ENCODE peak calls at places on chromosomes 13 and 19, in nine cellular contexts. F is fibroblast of lung, R is HepG2, I is adipocyte, X is MM.1S, G is endodermal cell, C is colonic mucosa, H is mesendoderm, L is NT2/D1. P is an unnamed sample.

GRCh38 chr13:99041788-99042187 is 63.9 kb upstream of the DOCK9 start:
- DNase-seq in I (no peak), R (no peak), X (no peak), G (no peak), L (no peak), F (no peak), H (no peak), C (no peak), P (no peak)

GRCh38 chr19:51531349-51532315 is at the start of gene SIGLEC6:
- DNase-seq in F (no peak), L (no peak), C (peak), H (no peak), I (no peak), G (peak), X (no peak), R (no peak), P (no peak)

GRCh38 chr13:78826936-78827335 is 168.0 kb upstream of the OBI1 start:
- DNase-seq in R (no peak), C (no peak), X (no peak), H (peak), F (no peak), I (no peak), G (no peak), L (no peak), P (no peak)

GRCh38 chr13:26325876-26326275 is 71.9 kb downstream of the CDK8 start:
- DNase-seq in C (no peak), F (peak), X (no peak), L (no peak), H (no peak), G (no peak), R (no peak), I (no peak), P (no peak)

GRCh38 chr19:19120308-19121156 is 17.7 kb downstream of the TMEM161A start:
- DNase-seq in G (peak), H (peak), L (peak), F (peak), I (no peak), C (peak), X (no peak), R (peak), P (peak)

GRCh38 chr19:54207908-54208783 is 7.5 kb downstream of the RPS9 start:
- DNase-seq in X (no peak), H (peak), C (peak), R (peak), I (peak), L (no peak), F (peak), G (peak), P (peak)

GRCh38 chr19:11737964-11738745 is 591 bp downstream of the ZNF823 start:
- DNase-seq in L (no peak), R (peak), C (peak), I (peak), F (peak), H (peak), X (peak), G (peak), P (peak)

GRCh38 chr13:39364797-39365468 is 238.1 kb downstream of the LHFPL6 start:
- DNase-seq in X (no peak), H (peak), C (no peak), R (peak), L (no peak), F (peak), G (no peak), I (peak), P (no peak)

GRCh38 chr19:13984875-13985741 is 21.0 kb downstream of the RFX1 start:
- DNase-seq in I (no peak), F (no peak), L (no peak), R (peak), C (no peak), X (no peak), G (no peak), H (no peak), P (no peak)

GRCh38 chr13:97367016-97367415 is 67.0 kb upstream of the RAP2A start:
- DNase-seq in C (no peak), X (no peak), G (no peak), L (no peak), R (no peak), I (no peak), F (peak), H (peak), P (no peak)

GRCh38 chr13:40152145-40152544 is 496.7 kb downstream of the COG6 start:
- DNase-seq in R (no peak), L (no peak), G (no peak), F (peak), X (no peak), I (no peak), H (no peak), C (no peak), P (peak)

GRCh38 chr19:32041681-32042292 is 303.6 kb upstream of the ZNF507 start:
- DNase-seq in H (peak), L (peak), X (peak), C (peak), G (peak), R (peak), F (peak), I (peak), P (no peak)

GRCh38 chr19:7346488-7346971 is 2.2 kb upstream of the ARHGEF18 start:
- DNase-seq in X (no peak), R (peak), F (no peak), C (no peak), G (no peak), I (no peak), L (no peak), H (no peak), P (no peak)

GRCh38 chr13:109979186-109979585 is 192.8 kb upstream of the IRS2 start:
- DNase-seq in X (no peak), H (peak), L (no peak), I (no peak), R (no peak), G (peak), F (no peak), C (no peak), P (no peak)

GRCh38 chr13:50126378-50127016 is 111.3 kb downstream of the KCNRG start:
- DNase-seq in F (peak), X (peak), R (peak), H (peak), G (no peak), I (peak), C (peak), L (no peak), P (peak)

GRCh38 chr19:51458051-51458645 is at the start of gene SIGLEC8:
- DNase-seq in H (no peak), I (no peak), L (no peak), C (no peak), R (no peak), G (no peak), F (no peak), X (no peak), P (no peak)

GRCh38 chr13:109465151-109465550 is 321.2 kb downstream of the IRS2 start:
- DNase-seq in F (no peak), R (no peak), G (no peak), C (no peak), X (no peak), L (no peak), I (peak), H (no peak), P (no peak)

GRCh38 chr19:1483067-1483978 is 4.3 kb upstream of the C19orf25 start:
- DNase-seq in H (no peak), G (no peak), X (no peak), R (no peak), F (no peak), I (no peak), C (no peak), L (no peak), P (no peak)

GRCh38 chr19:16385296-16385695 is 60.7 kb downstream of the KLF2 start:
- DNase-seq in I (no peak), X (no peak), H (no peak), G (no peak), L (no peak), R (no peak), F (no peak), C (no peak), P (no peak)

GRCh38 chr13:33992891-33993336 is 175.0 kb downstream of the RFC3 start:
- DNase-seq in H (no peak), G (no peak), R (peak), X (no peak), F (no peak), I (peak), L (no peak), C (no peak), P (no peak)

GRCh38 chr13:32894589-32895001 is 121.6 kb upstream of the KL start:
- DNase-seq in C (no peak), H (no peak), R (no peak), X (no peak), G (no peak), L (no peak), F (peak), I (peak), P (no peak)

GRCh38 chr13:76297331-76297730 is 588.9 kb downstream of the KCTD12 start:
- DNase-seq in I (no peak), R (no peak), F (no peak), X (no peak), L (no peak), C (no peak), G (no peak), H (no peak), P (no peak)

GRCh38 chr19:50326101-50326664 is 3.0 kb downstream of the KCNC3 start:
- DNase-seq in L (no peak), H (no peak), X (no peak), R (no peak), C (no peak), I (no peak), G (no peak), F (no peak), P (no peak)

GRCh38 chr19:29663861-29664752 is 1.2 kb upstream of the PLEKHF1 start:
- DNase-seq in I (peak), H (peak), L (no peak), C (no peak), G (no peak), R (no peak), X (no peak), F (peak), P (no peak)

GRCh38 chr13:102675115-102675514 is 19.7 kb downstream of the METTL21C start:
- DNase-seq in C (no peak), R (no peak), F (no peak), H (no peak), L (no peak), G (no peak), X (no peak), I (no peak), P (no peak)

GRCh38 chr13:53694814-53695533 is 666.4 kb downstream of the OLFM4 start:
- DNase-seq in I (no peak), L (no peak), H (peak), X (no peak), F (no peak), R (no peak), C (no peak), G (peak), P (no peak)

GRCh38 chr19:13652810-13653590 is 111.3 kb upstream of the MRI1 start:
- DNase-seq in C (no peak), R (no peak), G (no peak), F (no peak), I (no peak), H (no peak), L (peak), X (no peak), P (no peak)

GRCh38 chr13:94595006-94595942 is 678 bp downstream of the TGDS start:
- DNase-seq in F (peak), R (no peak), X (peak), L (no peak), H (peak), I (peak), G (peak), C (peak), P (peak)

GRCh38 chr19:54133312-54133956 is 4.1 kb upstream of the CNOT3 start:
- DNase-seq in I (no peak), F (peak), H (peak), R (peak), X (peak), L (no peak), C (no peak), G (peak), P (peak)

GRCh38 chr19:9570255-9570654 is 14.0 kb downstream of the ZNF121 start:
- DNase-seq in X (no peak), F (no peak), H (no peak), C (no peak), L (no peak), I (no peak), R (peak), G (no peak), P (no peak)

GRCh38 chr19:9565900-9566705 is 18.2 kb downstream of the ZNF121 start:
- DNase-seq in C (no peak), H (peak), L (no peak), G (no peak), R (no peak), F (peak), I (no peak), X (no peak), P (no peak)

GRCh38 chr19:9566729-9567128 is 17.6 kb downstream of the ZNF121 start:
- DNase-seq in X (no peak), G (no peak), F (no peak), C (no peak), R (no peak), I (no peak), L (no peak), H (no peak), P (no peak)
- H3K9ac ChIP-seq in X (no peak), G (no peak), F (no peak), C (no peak), R (no peak), I (no peak), L (no peak), H (no peak), P (no peak)

GRCh38 chr19:38698225-38699026 is 45.8 kb downstream of the CAPN12 start:
- DNase-seq in L (no peak), R (no peak), H (no peak), X (no peak), C (no peak), G (no peak), F (no peak), I (no peak), P (no peak)
- H3K9ac ChIP-seq in L (no peak), R (no peak), H (no peak), X (no peak), C (no peak), G (no peak), F (no peak), I (no peak), P (no peak)

GRCh38 chr19:40054632-40055031 is 1.4 kb downstream of the ZNF780B start:
- DNase-seq in I (no peak), L (no peak), C (no peak), R (no peak), G (no peak), F (no peak), H (no peak), X (no peak), P (no peak)
- H3K9ac ChIP-seq in I (no peak), L (no peak), C (no peak), R (peak), G (no peak), F (no peak), H (no peak), X (no peak), P (no peak)

GRCh38 chr19:3251229-3251628 is 26.8 kb downstream of the CELF5 start:
- DNase-seq in C (no peak), G (no peak), X (no peak), R (no peak), L (no peak), H (no peak), F (no peak), I (no peak), P (no peak)

GRCh38 chr19:3250675-3251074 is 26.2 kb downstream of the CELF5 start:
- DNase-seq in X (no peak), C (peak), G (peak), I (peak), F (no peak), H (peak), R (peak), L (no peak), P (no peak)

GRCh38 chr19:3245050-3245449 is 20.6 kb downstream of the CELF5 start:
- DNase-seq in L (no peak), X (no peak), C (no peak), G (no peak), R (no peak), F (no peak), I (no peak), H (no peak), P (no peak)

GRCh38 chr19:3249408-3249807 is 24.9 kb downstream of the CELF5 start:
- DNase-seq in I (no peak), C (no peak), L (no peak), R (peak), F (no peak), H (peak), X (no peak), G (peak), P (no peak)

DNA sequence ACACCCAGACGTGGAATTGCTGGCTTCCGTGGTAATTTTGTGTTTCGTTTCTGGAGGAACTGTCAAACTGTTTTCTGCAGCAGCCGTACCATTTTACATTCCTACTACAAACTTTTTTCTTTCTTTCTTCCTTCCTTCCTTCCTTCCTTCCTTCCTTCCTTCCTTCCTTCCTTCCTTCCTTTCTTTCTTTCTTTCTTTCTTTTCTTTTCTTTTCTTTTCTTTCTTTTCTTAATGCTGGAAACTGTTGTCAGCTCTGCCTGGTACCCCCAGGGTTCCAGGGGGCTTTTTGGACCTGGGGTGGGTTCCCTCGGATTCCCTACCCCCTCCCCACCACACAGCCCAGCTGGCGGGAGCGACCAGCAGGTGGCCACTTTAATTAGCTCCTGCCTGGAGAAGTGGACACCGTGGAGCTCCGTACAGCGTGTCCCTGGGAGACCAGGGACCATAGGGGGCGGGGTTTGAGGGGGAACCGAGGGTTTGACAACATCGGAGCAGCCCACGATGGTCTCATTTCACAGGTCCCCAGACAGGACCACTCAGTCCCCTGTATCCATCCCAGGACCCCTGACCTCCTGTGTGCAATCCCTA is 24.4 kb downstream of the CELF5 start:
- DNase-seq in F (no peak), C (no peak), I (no peak), X (no peak), R (no peak), L (no peak), H (no peak), G (no peak), P (no peak)
- H3K9ac ChIP-seq in F (no peak), C (no peak), I (no peak), X (no peak), R (no peak), L (no peak), H (no peak), G (no peak), P (no peak)

GRCh38 chr19:8566855-8567254 is 10.4 kb downstream of the MYO1F start:
- DNase-seq in C (no peak), X (no peak), R (no peak), G (no peak), I (no peak), F (peak), H (no peak), L (no peak), P (no peak)
- H3K9ac ChIP-seq in C (no peak), X (no peak), R (no peak), G (no peak), I (no peak), F (no peak), H (no peak), L (no peak), P (no peak)

GRCh38 chr19:27794444-27795042 is 1418.4 kb downstream of the UQCRFS1 start:
- DNase-seq in C (no peak), I (peak), H (peak), G (peak), L (no peak), F (peak), X (peak), R (peak), P (no peak)

GRCh38 chr19:27792576-27793127 is 1420.3 kb downstream of the UQCRFS1 start:
- DNase-seq in I (no peak), L (no peak), R (no peak), C (no peak), H (no peak), F (no peak), X (no peak), G (no peak), P (peak)

GRCh38 chr19:27793644-27794443 is 1419.1 kb downstream of the UQCRFS1 start:
- DNase-seq in L (peak), G (peak), H (peak), I (peak), F (peak), R (peak), C (peak), X (peak), P (peak)

GRCh38 chr19:27795369-27795768 is 1417.6 kb downstream of the UQCRFS1 start:
- DNase-seq in I (no peak), H (no peak), L (no peak), F (no peak), R (no peak), G (no peak), C (no peak), X (no peak), P (no peak)

DNA sequence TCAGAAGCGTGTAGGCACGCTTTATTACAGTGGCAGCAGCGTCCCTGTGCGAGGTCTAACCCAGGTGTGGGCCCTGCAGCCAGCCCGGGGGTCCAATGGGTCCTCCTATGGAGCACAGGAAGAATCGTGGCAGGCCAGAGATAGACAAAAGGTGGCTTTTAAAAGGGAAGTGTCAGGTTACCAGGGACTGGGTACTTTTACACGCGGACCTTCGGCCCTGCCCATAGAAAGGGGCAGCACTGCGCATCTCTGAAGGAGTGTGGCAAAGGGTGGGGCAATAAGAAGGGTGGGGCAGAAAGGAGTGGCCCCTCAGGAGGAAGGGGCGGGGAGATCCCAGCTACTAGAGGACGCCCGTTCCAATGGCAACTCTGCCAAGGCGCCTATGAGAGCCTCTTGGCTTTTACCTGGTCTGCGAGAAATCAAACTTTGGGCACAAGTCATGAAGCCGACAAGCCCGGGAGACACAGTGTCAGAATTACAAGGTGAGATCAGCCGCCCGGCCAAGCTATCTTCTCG is 1419.8 kb downstream of the UQCRFS1 start:
- DNase-seq in R (peak), L (peak), X (peak), F (peak), G (peak), H (peak), I (peak), C (peak), P (peak)
- H3K9ac ChIP-seq in R (peak), L (peak), X (peak), F (peak), G (peak), H (peak), I (peak), C (peak), P (peak)

P was measured in endothelial cell of umbilical vein.